ENCODE peak calls at places on chromosomes 13 and 19, in seven cellular contexts. T is IMR-90, N is H9, U is neuronal stem cell, M is H1, I is mesenchymal stem cell, V is trophoblast cell. G is an unnamed sample.
A peak's percentile ranks its signal among the peaks of the same experiment; 100 is the strongest.

GRCh38 chr19:13796301-13797057 is 1.2 kb downstream of the ZSWIM4 start:
- DNase-seq in T (peak; percentile 98), N (peak; percentile 74), U (no peak), M (peak; percentile 62), I (peak; percentile 97), V (peak; percentile 83), G (peak; percentile 46)

GRCh38 chr13:112324121-112324520 is 52.0 kb upstream of the SPACA7 start:
- DNase-seq in T (no peak), N (no peak), U (no peak), M (no peak), I (no peak), V (no peak), G (no peak)

GRCh38 chr19:3154957-3155736 is 19.3 kb downstream of the GNA15 start:
- DNase-seq in T (peak; percentile 99), N (no peak), U (no peak), M (no peak), I (peak; percentile 100), V (peak; percentile 100), G (peak; percentile 74)

GRCh38 chr19:7442423-7442822 is 46.4 kb downstream of the PEX11G start:
- DNase-seq in T (no peak), N (no peak), U (no peak), M (no peak), I (no peak), V (no peak), G (no peak)

GRCh38 chr13:98508280-98509074 is 68.4 kb downstream of the STK24 start:
- DNase-seq in T (peak; percentile 79), N (no peak), U (no peak), M (no peak), I (peak; percentile 80), V (peak; percentile 23), G (peak; percentile 94)

GRCh38 chr19:5268801-5269200 is 71.8 kb downstream of the PTPRS start:
- DNase-seq in T (no peak), N (no peak), U (no peak), M (no peak), I (no peak), V (no peak), G (no peak)

GRCh38 chr19:52941941-52942370 is 18.7 kb upstream of the ZNF888 start:
- DNase-seq in T (peak; percentile 20), N (peak; percentile 46), U (no peak), M (peak; percentile 70), I (peak; percentile 50), V (peak; percentile 71), G (peak; percentile 63)

GRCh38 chr19:13689050-13689449 is 75.3 kb upstream of the MRI1 start:
- DNase-seq in T (peak; percentile 15), N (peak; percentile 54), U (peak; percentile 14), M (peak; percentile 60), I (peak; percentile 3), V (no peak), G (peak; percentile 85)

GRCh38 chr13:91701975-91702374 is 303.6 kb downstream of the GPC5 start:
- DNase-seq in T (no peak), N (no peak), U (no peak), M (no peak), I (no peak), V (no peak), G (no peak)

GRCh38 chr19:10292206-10292788 is 2.5 kb downstream of the ICAM5 start:
- DNase-seq in T (peak; percentile 78), N (peak; percentile 96), U (peak; percentile 77), M (peak; percentile 100), I (peak; percentile 76), V (peak; percentile 68), G (peak; percentile 89)

GRCh38 chr13:79491715-79492114 is 10.8 kb downstream of the NDFIP2 start:
- DNase-seq in T (peak; percentile 71), N (no peak), U (no peak), M (no peak), I (peak; percentile 68), V (peak; percentile 92), G (peak; percentile 74)

GRCh38 chr19:39240421-39240820 is 4.4 kb downstream of the IFNL3 start:
- DNase-seq in T (no peak), N (no peak), U (no peak), M (no peak), I (no peak), V (no peak), G (no peak)

GRCh38 chr13:65907656-65908441 is 1322.3 kb downstream of the PCDH9 start:
- DNase-seq in T (peak; percentile 40), N (no peak), U (no peak), M (no peak), I (peak; percentile 30), V (no peak), G (peak; percentile 8)

GRCh38 chr13:77692746-77693448 is 4.6 kb upstream of the SLAIN1 start:
- DNase-seq in T (no peak), N (no peak), U (no peak), M (no peak), I (no peak), V (no peak), G (no peak)

GRCh38 chr19:33392341-33393285 is 19.1 kb downstream of the CEBPG start:
- DNase-seq in T (no peak), N (no peak), U (no peak), M (no peak), I (no peak), V (no peak), G (no peak)

GRCh38 chr13:45238945-45239795 is 38.3 kb upstream of the KCTD4 start:
- DNase-seq in T (peak; percentile 62), N (no peak), U (no peak), M (no peak), I (no peak), V (peak; percentile 93), G (no peak)

GRCh38 chr19:5130371-5131030 is 161.6 kb downstream of the KDM4B start:
- DNase-seq in T (no peak), N (no peak), U (no peak), M (no peak), I (no peak), V (no peak), G (no peak)

GRCh38 chr13:99312493-99312883 is 5.3 kb upstream of the GPR183 start:
- DNase-seq in T (peak; percentile 39), N (no peak), U (no peak), M (no peak), I (peak; percentile 86), V (peak; percentile 54), G (no peak)

GRCh38 chr13:101799196-101799595 is 346.7 kb downstream of the ITGBL1 start:
- DNase-seq in T (no peak), N (no peak), U (no peak), M (no peak), I (no peak), V (no peak), G (peak; percentile 19)

GRCh38 chr19:872266-872951 is 12.9 kb downstream of the CFD start:
- DNase-seq in T (peak; percentile 38), N (peak; percentile 94), U (no peak), M (no peak), I (peak; percentile 65), V (peak; percentile 65), G (peak; percentile 88)

GRCh38 chr13:28819748-28820098 is 416 bp upstream of the MTUS2 start:
- DNase-seq in T (peak; percentile 32), N (peak; percentile 81), U (peak; percentile 78), M (peak; percentile 92), I (peak; percentile 49), V (peak; percentile 69), G (peak; percentile 77)

GRCh38 chr13:110150384-110151091 is 156.4 kb downstream of the COL4A1 start:
- DNase-seq in T (peak; percentile 62), N (no peak), U (no peak), M (no peak), I (no peak), V (no peak), G (no peak)

GRCh38 chr13:110154370-110155031 is 152.5 kb downstream of the COL4A1 start:
- DNase-seq in T (no peak), N (no peak), U (no peak), M (no peak), I (no peak), V (no peak), G (no peak)

GRCh38 chr13:110152351-110152750 is 154.6 kb downstream of the COL4A1 start:
- DNase-seq in T (no peak), N (no peak), U (no peak), M (no peak), I (no peak), V (no peak), G (no peak)

DNA sequence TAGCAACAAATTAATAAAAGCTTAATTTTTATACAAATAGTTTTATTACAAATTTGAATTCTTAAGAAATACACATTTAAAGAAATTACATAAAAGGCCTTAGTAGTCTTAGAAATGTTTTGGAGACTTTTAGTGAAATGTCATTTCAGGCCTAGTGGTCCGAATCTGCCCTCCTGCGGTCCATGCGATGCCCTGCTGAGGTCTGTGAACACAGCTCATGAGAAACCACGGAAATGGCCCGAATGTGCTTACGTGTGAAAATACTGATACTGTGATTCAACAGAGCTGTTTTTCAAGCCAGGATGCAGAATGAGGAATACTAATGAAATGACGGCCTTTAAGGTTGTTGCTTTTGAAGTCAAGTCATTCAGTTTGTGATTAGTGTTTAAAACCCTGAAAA is 157.9 kb downstream of the COL4A1 start:
- DNase-seq in T (no peak), N (no peak), U (no peak), M (no peak), I (no peak), V (no peak), G (no peak)
- H2BK120ac ChIP-seq in T (no peak overlapping the region), N (no peak overlapping the region), U (no peak overlapping the region), M (no peak overlapping the region), I (no peak overlapping the region), V (no peak overlapping the region), G (no peak overlapping the region)

GRCh38 chr13:43698009-43698408 is 88.8 kb downstream of the ENOX1 start:
- DNase-seq in T (no peak), N (no peak), U (no peak), M (no peak), I (no peak), V (no peak), G (no peak)
- H3K4ac ChIP-seq in T (no peak overlapping the region), N (no peak overlapping the region), U (no peak overlapping the region), M (no peak overlapping the region), I (no peak overlapping the region), V (no peak overlapping the region), G (no peak overlapping the region)

DNA sequence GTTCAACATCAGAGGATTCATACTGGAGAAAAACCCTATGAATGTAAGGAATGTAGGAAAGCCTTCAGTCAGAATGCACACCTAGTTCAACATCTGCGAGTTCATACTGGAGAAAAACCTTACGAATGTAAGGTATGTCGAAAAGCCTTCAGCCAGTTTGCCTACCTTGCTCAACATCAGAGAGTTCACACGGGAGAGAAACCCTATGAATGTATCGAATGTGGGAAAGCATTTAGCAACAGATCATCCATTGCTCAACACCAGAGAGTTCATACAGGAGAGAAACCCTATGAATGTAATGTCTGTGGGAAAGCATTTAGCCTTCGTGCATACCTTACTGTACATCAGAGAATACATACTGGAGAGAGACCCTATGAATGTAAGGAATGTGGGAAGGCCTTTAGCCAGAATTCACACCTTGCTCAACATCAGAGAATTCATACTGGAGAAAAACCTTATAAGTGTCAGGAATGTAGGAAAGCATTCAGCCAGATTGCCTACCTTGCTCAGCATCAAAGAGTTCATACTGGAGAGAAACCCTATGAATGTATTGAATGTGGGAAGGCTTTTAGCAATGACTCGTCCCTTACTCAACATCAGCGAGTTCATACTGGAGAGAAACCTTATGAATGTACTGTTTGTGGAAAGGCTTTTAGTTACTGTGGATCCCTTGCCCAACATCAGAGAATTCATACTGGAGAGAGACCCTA is 15.4 kb downstream of the ZNF570 start:
- DNase-seq in T (no peak), N (no peak), U (no peak), M (no peak), I (peak; percentile 8), V (no peak), G (peak; percentile 26)
- H2BK120ac ChIP-seq in T (no peak overlapping the region), N (no peak overlapping the region), U (no peak overlapping the region), M (no peak overlapping the region), I (no peak overlapping the region), V (no peak overlapping the region), G (no peak overlapping the region)

GRCh38 chr13:84933797-84934196 is 865.4 kb downstream of the SLITRK6 start:
- DNase-seq in T (no peak), N (no peak), U (no peak), M (no peak), I (peak; percentile 9), V (no peak), G (no peak)
- H3K4ac ChIP-seq in T (no peak overlapping the region), N (no peak overlapping the region), U (no peak overlapping the region), M (no peak overlapping the region), I (no peak overlapping the region), V (no peak overlapping the region), G (no peak overlapping the region)